ENCODE peak calls at places on chromosomes 16 and 17, in five cellular contexts. U, B, G, F and Q are unnamed samples.

GRCh38 chr16:22782299-22782698 is 31.7 kb upstream of the HS3ST2 start:
- DNase-seq in U (no peak), B (peak; percentile 8), G (no peak), F (no peak), Q (no peak)

GRCh38 chr17:35684046-35684802 is 47.2 kb upstream of the RASL10B start:
- DNase-seq in B (peak; percentile 32), G (no peak), U (no peak), F (peak; percentile 13), Q (no peak)

GRCh38 chr16:5205394-5206040 is 107.9 kb upstream of the EEF2KMT start:
- DNase-seq in U (no peak), F (no peak), B (no peak), G (no peak), Q (no peak)

GRCh38 chr17:45128989-45129388 is 3.3 kb downstream of the PLCD3 start:
- DNase-seq in G (no peak), B (peak; percentile 66), U (no peak), F (no peak), Q (no peak)

GRCh38 chr17:37191219-37191618 is 184.6 kb upstream of the C17orf78 start:
- DNase-seq in F (no peak), U (no peak), B (no peak), G (no peak), Q (no peak)

GRCh38 chr16:13992976-13993375 is 73.0 kb downstream of the ERCC4 start:
- DNase-seq in B (no peak), F (no peak), U (no peak), G (no peak), Q (no peak)

GRCh38 chr17:32625971-32626370 is 139.2 kb downstream of the CDK5R1 start:
- DNase-seq in F (no peak), B (no peak), G (no peak), U (no peak), Q (no peak)

GRCh38 chr17:74457146-74457819 is 9.2 kb upstream of the CD300A start:
- DNase-seq in F (no peak), G (peak; percentile 89), B (peak; percentile 80), U (peak; percentile 78), Q (peak; percentile 83)

GRCh38 chr17:72063262-72063661 is 57.6 kb upstream of the SOX9 start:
- DNase-seq in F (no peak), B (no peak), G (no peak), U (no peak), Q (no peak)

GRCh38 chr17:69558796-69559195 is 144.3 kb downstream of the MAP2K6 start:
- DNase-seq in F (no peak), U (no peak), G (no peak), B (peak; percentile 83), Q (no peak)

GRCh38 chr17:51748749-51749604 is 409.5 kb downstream of the CA10 start:
- DNase-seq in U (no peak), G (no peak), B (peak; percentile 87), F (no peak), Q (no peak)

GRCh38 chr17:560379-560935 is 154.2 kb downstream of the VPS53 start:
- DNase-seq in F (no peak), B (peak; percentile 26), U (no peak), G (no peak), Q (no peak)

GRCh38 chr17:72971513-72971880 is 121.0 kb downstream of the SLC39A11 start:
- DNase-seq in U (no peak), G (no peak), B (no peak), F (no peak), Q (no peak)

GRCh38 chr16:66606000-66606751 is 1.7 kb downstream of the CMTM3 start:
- DNase-seq in F (no peak), U (no peak), B (peak; percentile 57), G (no peak), Q (no peak)

GRCh38 chr17:77404812-77405581 is 264.2 kb downstream of the SEC14L1 start:
- DNase-seq in U (no peak), G (peak; percentile 78), F (no peak), B (no peak), Q (peak; percentile 57)

GRCh38 chr16:8959921-8960787 is 3.6 kb downstream of the USP7 start:
- DNase-seq in U (no peak), G (no peak), B (no peak), F (no peak), Q (no peak)

GRCh38 chr17:57914274-57915147 is 40.7 kb downstream of the CUEDC1 start:
- DNase-seq in U (no peak), G (no peak), B (no peak), F (no peak), Q (no peak)

GRCh38 chr16:81583893-81584705 is 139.5 kb downstream of the CMIP start:
- DNase-seq in B (peak; percentile 59), F (no peak), U (no peak), G (peak; percentile 78), Q (no peak)

GRCh38 chr16:3242709-3243108 is 7.8 kb upstream of the ZNF200 start:
- DNase-seq in F (no peak), U (no peak), B (peak; percentile 65), G (no peak), Q (no peak)

GRCh38 chr16:77499373-77500285 is 64.8 kb upstream of the ADAMTS18 start:
- DNase-seq in G (no peak), B (no peak), F (no peak), U (no peak), Q (peak; percentile 13)

GRCh38 chr17:10683853-10684252 is 13.5 kb downstream of the SCO1 start:
- DNase-seq in U (no peak), F (no peak), G (no peak), B (peak; percentile 54), Q (no peak)

GRCh38 chr17:65297384-65297783 is 160.2 kb downstream of the RGS9 start:
- DNase-seq in B (peak; percentile 4), F (no peak), G (no peak), U (no peak), Q (no peak)

GRCh38 chr16:35239561-35239960 is 1780.1 kb downstream of the TP53TG3F start:
- DNase-seq in G (no peak), F (no peak), B (no peak), U (no peak), Q (no peak)
- H3K9me3 ChIP-seq in G (no peaks in the 10 kb centered on the region), F (peaks cover 12% of the 10 kb centered on the region), B (peaks cover 26% of the 10 kb centered on the region), U (no peaks in the 10 kb centered on the region), Q (no peaks in the 10 kb centered on the region)

GRCh38 chr17:2798679-2799078 is 2.4 kb downstream of the RAP1GAP2 start:
- DNase-seq in B (no peak), G (no peak), U (no peak), F (no peak), Q (no peak)
- H3K4me3 ChIP-seq in B (no peak overlapping the region), G (no peak overlapping the region), U (no peak overlapping the region), F (no peak overlapping the region), Q (no peak overlapping the region)

DNA sequence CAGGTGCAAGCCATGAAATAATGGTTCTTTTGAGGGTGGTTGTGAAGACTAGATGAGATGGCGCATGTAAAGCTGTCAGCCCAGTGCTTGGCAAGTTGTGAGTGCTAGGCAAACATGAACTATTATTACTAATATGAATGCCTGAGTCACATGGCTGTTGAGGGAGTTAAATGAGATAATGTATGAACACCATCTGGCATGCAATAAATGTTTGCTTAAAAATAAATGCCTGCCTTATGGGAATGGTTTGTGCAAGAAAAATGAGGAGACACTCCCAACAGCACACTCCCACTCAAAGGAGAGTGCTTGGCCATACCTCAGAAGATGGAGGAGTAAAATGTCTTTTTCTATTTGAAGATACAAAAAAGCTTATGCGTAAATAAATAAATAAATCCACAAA is 3.6 kb downstream of the MAPK3 start:
- DNase-seq in B (no peak), U (no peak), F (no peak), G (no peak), Q (no peak)
- H3K27ac ChIP-seq in B (no peak overlapping the region), U (no peak overlapping the region), F (no peak overlapping the region), G (no peak overlapping the region), Q (no peak overlapping the region)

GRCh38 chr16:10408824-10409381 is 23.0 kb downstream of the ATF7IP2 start:
- DNase-seq in U (no peak), B (no peak), G (no peak), F (no peak), Q (no peak)

GRCh38 chr16:10405386-10405939 is 19.6 kb downstream of the ATF7IP2 start:
- DNase-seq in B (peak; percentile 16), G (no peak), U (no peak), F (no peak), Q (no peak)

GRCh38 chr16:10412935-10413601 is 27.2 kb downstream of the ATF7IP2 start:
- DNase-seq in F (no peak), B (no peak), G (no peak), U (no peak), Q (no peak)

GRCh38 chr16:10410469-10410868 is 24.6 kb downstream of the ATF7IP2 start:
- DNase-seq in B (no peak), U (no peak), G (no peak), F (no peak), Q (no peak)
- H3K9me3 ChIP-seq in B (peaks cover 4% of the 10 kb centered on the region), U (peaks cover 8% of the 10 kb centered on the region), G (peaks cover 59% of the 10 kb centered on the region), F (peaks cover 3% of the 10 kb centered on the region), Q (peaks cover 95% of the 10 kb centered on the region)

GRCh38 chr16:50739031-50739430 is 2.9 kb upstream of the CYLD start:
- DNase-seq in F (no peak), B (no peak), U (no peak), G (no peak), Q (no peak)

GRCh38 chr16:50742521-50743150 is 750 bp downstream of the CYLD start:
- DNase-seq in U (peak; percentile 63), B (peak; percentile 28), G (peak; percentile 72), F (no peak), Q (peak; percentile 29)

GRCh38 chr16:50741808-50742520 is at the start of gene CYLD:
- DNase-seq in G (peak; percentile 100), B (peak; percentile 100), U (peak; percentile 100), F (peak; percentile 92), Q (peak; percentile 100)

GRCh38 chr16:50741225-50741807 is 570 bp upstream of the CYLD start:
- DNase-seq in G (peak; percentile 69), U (peak; percentile 56), F (no peak), B (no peak), Q (no peak)

GRCh38 chr16:50740747-50741146 is 1.1 kb upstream of the CYLD start:
- DNase-seq in G (no peak), B (peak; percentile 10), F (no peak), U (no peak), Q (no peak)
- H3K4me3 ChIP-seq in G (peak overlapping the region; percentile 85), B (no peak overlapping the region), F (no peak overlapping the region), U (peak overlapping the region; percentile 50), Q (peak overlapping the region; percentile 95)